ENCODE peak calls at places on chromosome 14, in nine cellular contexts. One of them, this sample, is unnamed.

GRCh38 chr14:92956961-92957360 is 34.0 kb downstream of the CHGA start:
- DNase-seq in body of pancreas: no peak
- DNase-seq in IMR-90: no peak
- DNase-seq in lower lobe of right lung: no peak
- DNase-seq in thyroid gland: no peak
- DNase-seq in mammary epithelial cell: no peak
- DNase-seq in endodermal cell: no peak
- DNase-seq in transverse colon: no peak
- DNase-seq in CD4-positive, alpha-beta T cell: no peak
- DNase-seq in this sample: no peak

GRCh38 chr14:103031956-103032355 is 25.4 kb downstream of the CDC42BPB start:
- DNase-seq in body of pancreas: no peak
- DNase-seq in IMR-90: no peak
- DNase-seq in lower lobe of right lung: no peak
- DNase-seq in thyroid gland: no peak
- DNase-seq in mammary epithelial cell: no peak
- DNase-seq in endodermal cell: peak; percentile 63
- DNase-seq in transverse colon: peak; percentile 49
- DNase-seq in CD4-positive, alpha-beta T cell: no peak
- DNase-seq in this sample: no peak

GRCh38 chr14:37870170-37870569 is 274.7 kb downstream of the TTC6 start:
- DNase-seq in body of pancreas: no peak
- DNase-seq in IMR-90: no peak
- DNase-seq in lower lobe of right lung: no peak
- DNase-seq in thyroid gland: no peak
- DNase-seq in mammary epithelial cell: no peak
- DNase-seq in endodermal cell: no peak
- DNase-seq in transverse colon: no peak
- DNase-seq in CD4-positive, alpha-beta T cell: no peak
- DNase-seq in this sample: no peak

GRCh38 chr14:92747701-92748258 is 647 bp downstream of the LGMN start:
- DNase-seq in body of pancreas: peak; percentile 19
- DNase-seq in IMR-90: no peak
- DNase-seq in lower lobe of right lung: no peak
- DNase-seq in thyroid gland: no peak
- DNase-seq in mammary epithelial cell: no peak
- DNase-seq in endodermal cell: peak; percentile 49
- DNase-seq in transverse colon: peak; percentile 24
- DNase-seq in CD4-positive, alpha-beta T cell: no peak
- DNase-seq in this sample: no peak

GRCh38 chr14:68794130-68794855 is 1.4 kb upstream of the ZFP36L1 start:
- DNase-seq in body of pancreas: peak; percentile 88
- DNase-seq in IMR-90: peak; percentile 95
- DNase-seq in lower lobe of right lung: peak; percentile 94
- DNase-seq in thyroid gland: peak; percentile 91
- DNase-seq in mammary epithelial cell: peak; percentile 86
- DNase-seq in endodermal cell: peak; percentile 81
- DNase-seq in transverse colon: peak; percentile 85
- DNase-seq in CD4-positive, alpha-beta T cell: peak; percentile 83
- DNase-seq in this sample: peak; percentile 95

GRCh38 chr14:75885829-75886228 is 96.0 kb downstream of the TGFB3 start:
- DNase-seq in body of pancreas: no peak
- DNase-seq in IMR-90: peak; percentile 64
- DNase-seq in lower lobe of right lung: no peak
- DNase-seq in thyroid gland: no peak
- DNase-seq in mammary epithelial cell: peak; percentile 77
- DNase-seq in endodermal cell: no peak
- DNase-seq in transverse colon: no peak
- DNase-seq in CD4-positive, alpha-beta T cell: no peak
- DNase-seq in this sample: no peak

GRCh38 chr14:58777541-58777979 is 139.8 kb downstream of the DACT1 start:
- DNase-seq in body of pancreas: no peak
- DNase-seq in IMR-90: peak; percentile 76
- DNase-seq in lower lobe of right lung: no peak
- DNase-seq in thyroid gland: no peak
- DNase-seq in mammary epithelial cell: no peak
- DNase-seq in endodermal cell: no peak
- DNase-seq in transverse colon: no peak
- DNase-seq in CD4-positive, alpha-beta T cell: no peak
- DNase-seq in this sample: no peak

GRCh38 chr14:75441731-75442130 is 13.9 kb downstream of the JDP2 start:
- DNase-seq in body of pancreas: no peak
- DNase-seq in IMR-90: no peak
- DNase-seq in lower lobe of right lung: no peak
- DNase-seq in thyroid gland: no peak
- DNase-seq in mammary epithelial cell: no peak
- DNase-seq in endodermal cell: no peak
- DNase-seq in transverse colon: no peak
- DNase-seq in CD4-positive, alpha-beta T cell: no peak
- DNase-seq in this sample: no peak

GRCh38 chr14:22653012-22653621 is 9.0 kb upstream of the OR6J1 start:
- DNase-seq in body of pancreas: peak; percentile 78
- DNase-seq in IMR-90: peak; percentile 74
- DNase-seq in lower lobe of right lung: peak; percentile 55
- DNase-seq in thyroid gland: peak; percentile 79
- DNase-seq in mammary epithelial cell: peak; percentile 67
- DNase-seq in endodermal cell: peak; percentile 94
- DNase-seq in transverse colon: peak; percentile 72
- DNase-seq in CD4-positive, alpha-beta T cell: peak; percentile 44
- DNase-seq in this sample: peak; percentile 83

GRCh38 chr14:34965365-34965764 is 17.4 kb upstream of the SRP54 start:
- DNase-seq in body of pancreas: no peak
- DNase-seq in IMR-90: no peak
- DNase-seq in lower lobe of right lung: no peak
- DNase-seq in thyroid gland: no peak
- DNase-seq in mammary epithelial cell: no peak
- DNase-seq in endodermal cell: no peak
- DNase-seq in transverse colon: no peak
- DNase-seq in CD4-positive, alpha-beta T cell: no peak
- DNase-seq in this sample: no peak

DNA sequence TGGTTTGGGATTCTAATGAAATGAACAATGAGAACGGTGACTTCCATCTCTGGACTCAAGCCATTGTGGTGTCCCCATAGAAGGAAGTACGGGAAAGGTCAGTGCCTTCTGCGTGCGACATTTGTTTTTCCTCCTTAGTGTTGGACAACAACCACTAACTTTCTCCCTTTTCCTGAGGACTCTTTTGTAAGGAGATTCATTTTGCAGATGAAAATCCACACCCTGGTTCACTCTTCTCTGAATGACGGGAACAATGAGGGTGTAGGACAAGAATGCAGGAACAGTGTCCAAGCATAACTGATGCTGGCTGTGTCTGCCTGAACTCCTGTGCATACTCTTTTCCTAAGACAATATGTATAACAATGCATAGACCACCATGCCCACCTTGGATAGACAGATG is 176.4 kb downstream of the STXBP6 start:
- DNase-seq in body of pancreas: no peak
- DNase-seq in IMR-90: no peak
- DNase-seq in lower lobe of right lung: no peak
- DNase-seq in thyroid gland: no peak
- DNase-seq in mammary epithelial cell: no peak
- DNase-seq in endodermal cell: no peak
- DNase-seq in transverse colon: no peak
- DNase-seq in CD4-positive, alpha-beta T cell: no peak
- DNase-seq in this sample: no peak
- H3K27me3 ChIP-seq in body of pancreas: no peaks in the 10 kb centered on the region
- H3K27me3 ChIP-seq in IMR-90: no peaks in the 10 kb centered on the region
- H3K27me3 ChIP-seq in lower lobe of right lung: no peaks in the 10 kb centered on the region
- H3K27me3 ChIP-seq in thyroid gland: no peaks in the 10 kb centered on the region
- H3K27me3 ChIP-seq in mammary epithelial cell: no peaks in the 10 kb centered on the region
- H3K27me3 ChIP-seq in endodermal cell: no peaks in the 10 kb centered on the region
- H3K27me3 ChIP-seq in transverse colon: no peaks in the 10 kb centered on the region
- H3K27me3 ChIP-seq in CD4-positive, alpha-beta T cell: peaks cover 16% of the 10 kb centered on the region
- H3K27me3 ChIP-seq in this sample: no peaks in the 10 kb centered on the region

DNA sequence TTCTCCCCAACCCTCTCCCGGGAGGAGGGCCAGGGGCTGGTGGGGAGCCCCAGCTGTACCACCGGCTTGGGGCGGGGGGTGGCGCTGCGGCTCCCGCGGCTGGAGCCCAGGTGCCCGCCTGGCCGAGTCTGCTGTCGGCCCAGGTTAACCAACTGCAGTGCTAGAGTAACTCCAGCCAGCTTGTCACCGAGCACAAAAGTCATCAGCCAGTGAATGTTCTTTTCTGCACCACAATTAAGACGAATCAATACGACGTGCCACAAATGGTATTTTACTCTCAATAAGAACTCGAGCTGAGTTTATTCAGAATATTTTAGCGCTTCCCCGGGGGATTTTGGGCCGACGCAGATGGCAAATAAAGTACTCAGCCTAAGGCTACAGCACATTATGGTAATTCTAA is 83.3 kb downstream of the BCL11B start:
- DNase-seq in body of pancreas: no peak
- DNase-seq in IMR-90: no peak
- DNase-seq in lower lobe of right lung: no peak
- DNase-seq in thyroid gland: no peak
- DNase-seq in mammary epithelial cell: no peak
- DNase-seq in endodermal cell: peak; percentile 85
- DNase-seq in transverse colon: no peak
- DNase-seq in CD4-positive, alpha-beta T cell: peak; percentile 61
- DNase-seq in this sample: no peak
- TF ChIP-seq CTCF in body of pancreas: no peak
- TF ChIP-seq CTCF in IMR-90: no peak
- TF ChIP-seq CTCF in lower lobe of right lung: no peak
- TF ChIP-seq CTCF in thyroid gland: no peak
- TF ChIP-seq CTCF in mammary epithelial cell: no peak
- TF ChIP-seq CTCF in endodermal cell: peak; percentile 87
- TF ChIP-seq CTCF in transverse colon: no peak
- TF ChIP-seq CTCF in CD4-positive, alpha-beta T cell: peak; percentile 9
- TF ChIP-seq CTCF in this sample: no peak

GRCh38 chr14:104938436-104938835 is 13.8 kb downstream of the PLD4 start:
- DNase-seq in body of pancreas: no peak
- DNase-seq in IMR-90: no peak
- DNase-seq in lower lobe of right lung: no peak
- DNase-seq in thyroid gland: no peak
- DNase-seq in mammary epithelial cell: no peak
- DNase-seq in endodermal cell: peak; percentile 17
- DNase-seq in transverse colon: no peak
- DNase-seq in CD4-positive, alpha-beta T cell: no peak
- DNase-seq in this sample: no peak

GRCh38 chr14:104937161-104937560 is 12.5 kb downstream of the PLD4 start:
- DNase-seq in body of pancreas: no peak
- DNase-seq in IMR-90: no peak
- DNase-seq in lower lobe of right lung: no peak
- DNase-seq in thyroid gland: no peak
- DNase-seq in mammary epithelial cell: no peak
- DNase-seq in endodermal cell: no peak
- DNase-seq in transverse colon: no peak
- DNase-seq in CD4-positive, alpha-beta T cell: no peak
- DNase-seq in this sample: no peak

GRCh38 chr14:104936361-104937155 is 11.9 kb downstream of the PLD4 start:
- DNase-seq in body of pancreas: no peak
- DNase-seq in IMR-90: no peak
- DNase-seq in lower lobe of right lung: no peak
- DNase-seq in thyroid gland: no peak
- DNase-seq in mammary epithelial cell: no peak
- DNase-seq in endodermal cell: peak; percentile 36
- DNase-seq in transverse colon: no peak
- DNase-seq in CD4-positive, alpha-beta T cell: no peak
- DNase-seq in this sample: no peak

GRCh38 chr14:104938960-104939359 is 14.3 kb downstream of the PLD4 start:
- DNase-seq in body of pancreas: no peak
- DNase-seq in IMR-90: no peak
- DNase-seq in lower lobe of right lung: no peak
- DNase-seq in thyroid gland: no peak
- DNase-seq in mammary epithelial cell: no peak
- DNase-seq in endodermal cell: peak; percentile 17
- DNase-seq in transverse colon: no peak
- DNase-seq in CD4-positive, alpha-beta T cell: no peak
- DNase-seq in this sample: no peak

GRCh38 chr14:104937694-104938365 is 13.2 kb downstream of the PLD4 start:
- DNase-seq in body of pancreas: no peak
- DNase-seq in IMR-90: no peak
- DNase-seq in lower lobe of right lung: no peak
- DNase-seq in thyroid gland: no peak
- DNase-seq in mammary epithelial cell: no peak
- DNase-seq in endodermal cell: peak; percentile 11
- DNase-seq in transverse colon: no peak
- DNase-seq in CD4-positive, alpha-beta T cell: no peak
- DNase-seq in this sample: no peak
- H3K27me3 ChIP-seq in body of pancreas: no peaks in the 10 kb centered on the region
- H3K27me3 ChIP-seq in IMR-90: peaks cover 43% of the 10 kb centered on the region
- H3K27me3 ChIP-seq in lower lobe of right lung: peaks cover 6% of the 10 kb centered on the region
- H3K27me3 ChIP-seq in thyroid gland: no peaks in the 10 kb centered on the region
- H3K27me3 ChIP-seq in mammary epithelial cell: no peaks in the 10 kb centered on the region
- H3K27me3 ChIP-seq in endodermal cell: peaks cover 55% of the 10 kb centered on the region
- H3K27me3 ChIP-seq in transverse colon: peaks cover 40% of the 10 kb centered on the region
- H3K27me3 ChIP-seq in CD4-positive, alpha-beta T cell: peaks cover 13% of the 10 kb centered on the region
- H3K27me3 ChIP-seq in this sample: no peaks in the 10 kb centered on the region

GRCh38 chr14:36522347-36522971 is 2.4 kb upstream of the NKX2-1 start:
- DNase-seq in body of pancreas: no peak
- DNase-seq in IMR-90: no peak
- DNase-seq in lower lobe of right lung: no peak
- DNase-seq in thyroid gland: peak; percentile 67
- DNase-seq in mammary epithelial cell: no peak
- DNase-seq in endodermal cell: peak; percentile 82
- DNase-seq in transverse colon: no peak
- DNase-seq in CD4-positive, alpha-beta T cell: no peak
- DNase-seq in this sample: no peak

GRCh38 chr14:36522972-36523685 is 3.1 kb upstream of the NKX2-1 start:
- DNase-seq in body of pancreas: no peak
- DNase-seq in IMR-90: no peak
- DNase-seq in lower lobe of right lung: no peak
- DNase-seq in thyroid gland: peak; percentile 67
- DNase-seq in mammary epithelial cell: no peak
- DNase-seq in endodermal cell: peak; percentile 59
- DNase-seq in transverse colon: no peak
- DNase-seq in CD4-positive, alpha-beta T cell: no peak
- DNase-seq in this sample: no peak

GRCh38 chr14:36525746-36526099 is 5.7 kb upstream of the NKX2-1 start:
- DNase-seq in body of pancreas: no peak
- DNase-seq in IMR-90: no peak
- DNase-seq in lower lobe of right lung: no peak
- DNase-seq in thyroid gland: no peak
- DNase-seq in mammary epithelial cell: no peak
- DNase-seq in endodermal cell: no peak
- DNase-seq in transverse colon: no peak
- DNase-seq in CD4-positive, alpha-beta T cell: no peak
- DNase-seq in this sample: no peak

GRCh38 chr14:36524874-36525745 is 5.1 kb upstream of the NKX2-1 start:
- DNase-seq in body of pancreas: peak; percentile 60
- DNase-seq in IMR-90: no peak
- DNase-seq in lower lobe of right lung: peak; percentile 79
- DNase-seq in thyroid gland: peak; percentile 91
- DNase-seq in mammary epithelial cell: no peak
- DNase-seq in endodermal cell: peak; percentile 95
- DNase-seq in transverse colon: peak; percentile 36
- DNase-seq in CD4-positive, alpha-beta T cell: no peak
- DNase-seq in this sample: peak; percentile 7

DNA sequence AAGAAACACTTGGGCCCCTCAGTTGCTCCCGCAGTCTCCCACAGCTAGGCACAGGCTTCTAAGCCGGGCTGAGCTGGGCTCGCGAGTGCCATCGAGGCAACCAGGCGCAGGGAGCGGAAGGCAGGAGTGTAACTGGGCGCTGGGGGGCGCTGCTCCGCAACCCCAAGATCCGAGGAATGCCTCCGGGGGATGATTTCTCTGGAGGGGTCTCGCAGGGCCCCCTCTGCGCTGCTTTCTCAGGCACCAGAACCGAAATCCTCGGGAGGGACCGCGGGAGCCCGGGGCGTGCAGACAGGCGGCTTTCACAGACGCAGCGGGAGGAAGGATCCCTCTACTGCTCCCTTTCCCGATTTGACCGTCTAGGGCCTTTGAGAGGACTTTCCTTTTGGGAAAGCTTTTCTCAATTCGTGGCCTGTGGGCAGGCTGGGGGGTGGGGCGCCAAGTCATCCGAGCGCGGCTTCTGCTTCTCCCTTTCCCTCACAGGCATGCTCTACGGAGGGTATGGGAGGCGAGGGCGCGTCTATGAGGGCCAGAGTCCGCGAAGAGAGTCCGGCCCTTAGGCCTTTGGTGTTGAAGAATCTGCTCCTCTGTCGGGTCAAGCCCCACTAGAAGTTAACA is 4.3 kb upstream of the NKX2-1 start:
- DNase-seq in body of pancreas: no peak
- DNase-seq in IMR-90: no peak
- DNase-seq in lower lobe of right lung: no peak
- DNase-seq in thyroid gland: peak; percentile 84
- DNase-seq in mammary epithelial cell: no peak
- DNase-seq in endodermal cell: peak; percentile 79
- DNase-seq in transverse colon: no peak
- DNase-seq in CD4-positive, alpha-beta T cell: no peak
- DNase-seq in this sample: no peak
- TF ChIP-seq CTCF in body of pancreas: no peak
- TF ChIP-seq CTCF in IMR-90: no peak
- TF ChIP-seq CTCF in lower lobe of right lung: peak; percentile 27
- TF ChIP-seq CTCF in thyroid gland: peak; percentile 51
- TF ChIP-seq CTCF in mammary epithelial cell: no peak
- TF ChIP-seq CTCF in endodermal cell: peak; percentile 75
- TF ChIP-seq CTCF in transverse colon: no peak
- TF ChIP-seq CTCF in CD4-positive, alpha-beta T cell: no peak
- TF ChIP-seq CTCF in this sample: no peak